ENCODE peak calls at places on chromosome 19, in four cellular contexts. T is HepG2, L is GM12878, Y is K562. U is an unnamed sample.

GRCh38 chr19:32605544-32605943 is 24.6 kb downstream of the PDCD5 start:
- DNase-seq in T (no peak), L (no peak), Y (no peak), U (no peak)

GRCh38 chr19:4052114-4052992 is 14.3 kb downstream of the ZBTB7A start:
- DNase-seq in T (peak; percentile 95), L (no peak), Y (no peak), U (no peak)

GRCh38 chr19:3609779-3610719 is 3.4 kb upstream of the TBXA2R start:
- DNase-seq in T (no peak), L (no peak), Y (no peak), U (no peak)

GRCh38 chr19:17306285-17306714 is 628 bp downstream of the MRPL34 start:
- DNase-seq in T (no peak), L (no peak), Y (no peak), U (no peak)

GRCh38 chr19:45782162-45782623 is at the start of gene DMPK:
- DNase-seq in T (no peak), L (no peak), Y (peak; percentile 38), U (no peak)

GRCh38 chr19:3178377-3178972 is at the start of gene S1PR4:
- DNase-seq in T (no peak), L (no peak), Y (no peak), U (no peak)

GRCh38 chr19:30665449-30665848 is 293.3 kb downstream of the ZNF536 start:
- DNase-seq in T (no peak), L (no peak), Y (no peak), U (no peak)

GRCh38 chr19:33388817-33389573 is 15.5 kb downstream of the CEBPG start:
- DNase-seq in T (no peak), L (no peak), Y (no peak), U (no peak)

GRCh38 chr19:55146648-55147218 is 2.3 kb downstream of the TNNT1 start:
- DNase-seq in T (peak; percentile 25), L (no peak), Y (peak; percentile 88), U (peak; percentile 73)

GRCh38 chr19:48271531-48272151 is 1.8 kb downstream of the ZNF114 start:
- DNase-seq in T (peak; percentile 67), L (no peak), Y (no peak), U (peak; percentile 51)

GRCh38 chr19:43595605-43595998 is 332 bp downstream of the IRGQ start:
- DNase-seq in T (no peak), L (no peak), Y (no peak), U (peak; percentile 53)

GRCh38 chr19:43596842-43597461 is 557 bp downstream of the ZNF576 start:
- DNase-seq in T (no peak), L (no peak), Y (no peak), U (no peak)

GRCh38 chr19:43595999-43596841 is at the start of the genes IRGQ and ZNF576:
- DNase-seq in T (peak; percentile 98), L (peak; percentile 98), Y (peak; percentile 99), U (peak; percentile 100)

GRCh38 chr19:43594081-43594697 is 1.7 kb downstream of the IRGQ start:
- DNase-seq in T (no peak), L (no peak), Y (no peak), U (no peak)

GRCh38 chr19:43594710-43595604 is 977 bp downstream of the IRGQ start:
- DNase-seq in T (peak; percentile 47), L (no peak), Y (peak; percentile 47), U (peak; percentile 83)
- TF ChIP-seq USF2 in T (no peak), L (no peak), Y (no peak), U (no peak)

DNA sequence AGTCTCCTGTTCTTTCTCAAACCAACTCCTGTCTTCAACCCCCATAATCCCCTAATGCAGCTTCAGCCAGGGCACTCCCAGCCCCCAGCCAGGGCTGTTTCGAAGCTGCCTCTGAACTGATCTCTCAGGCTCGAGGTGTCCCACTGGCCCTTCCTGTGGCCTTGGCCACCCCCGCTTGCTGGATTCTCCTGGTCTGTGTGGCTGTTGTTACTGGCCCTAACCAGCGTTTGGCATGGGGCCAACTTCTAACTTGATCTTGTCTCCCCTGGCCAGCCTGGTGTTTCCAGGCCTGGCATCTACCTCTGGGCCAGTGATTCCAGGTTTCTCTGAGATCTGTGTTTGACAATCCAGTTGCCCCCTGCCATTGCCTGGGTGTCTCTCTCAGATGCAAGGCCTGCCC is 11.0 kb downstream of the XAB2 start:
- DNase-seq in T (peak; percentile 33), L (no peak), Y (no peak), U (no peak)
- TF ChIP-seq SRF in T (no peak), L (no peak), Y (no peak), U (no peak)

GRCh38 chr19:1747285-1748114 is 5.8 kb upstream of the ONECUT3 start:
- DNase-seq in T (peak; percentile 66), L (no peak), Y (peak; percentile 91), U (peak; percentile 54)
- TF ChIP-seq HDAC2 in T (no peak), L (no peak), Y (peak; percentile 76), U (no peak)

GRCh38 chr19:861756-862528 is 2.5 kb downstream of the CFD start:
- DNase-seq in T (peak; percentile 41), L (no peak), Y (peak; percentile 94), U (peak; percentile 96)
- TF ChIP-seq USF2 in T (no peak), L (no peak), Y (peak; percentile 33), U (peak; percentile 41)

DNA sequence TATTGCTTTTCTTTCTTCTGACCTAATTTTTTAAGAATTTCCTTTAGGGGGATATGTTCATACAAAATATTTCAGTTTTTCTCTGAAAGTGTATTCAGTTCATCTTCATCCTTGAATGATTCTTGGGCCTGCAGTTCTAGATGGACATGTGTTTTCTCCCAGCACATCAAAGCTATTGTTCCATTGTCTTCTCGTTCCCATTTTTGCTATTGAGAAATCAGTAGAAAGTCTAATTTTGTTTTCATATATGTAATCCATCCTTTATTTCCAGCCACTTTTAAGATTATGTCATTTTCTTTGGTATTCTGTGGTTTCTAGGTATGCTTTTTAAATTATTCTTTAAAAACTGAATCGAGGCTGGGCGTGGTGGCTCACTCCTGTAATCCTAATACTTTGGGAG is 15.8 kb upstream of the GRAMD1A start:
- DNase-seq in T (no peak), L (no peak), Y (no peak), U (no peak)
- TF ChIP-seq SRF in T (no peak), L (no peak), Y (no peak), U (no peak)

GRCh38 chr19:35773020-35773809 is 2.1 kb upstream of the ARHGAP33 start:
- DNase-seq in T (no peak), L (no peak), Y (no peak), U (no peak)

GRCh38 chr19:35766571-35767104 is 8.7 kb downstream of the PROSER3 start:
- DNase-seq in T (no peak), L (no peak), Y (no peak), U (no peak)

GRCh38 chr19:35768082-35768421 is 7.3 kb upstream of the ARHGAP33 start:
- DNase-seq in T (no peak), L (no peak), Y (no peak), U (no peak)

GRCh38 chr19:35764432-35765315 is 6.7 kb downstream of the PROSER3 start:
- DNase-seq in T (no peak), L (no peak), Y (no peak), U (no peak)

GRCh38 chr19:35767288-35768081 is 7.9 kb upstream of the ARHGAP33 start:
- DNase-seq in T (peak; percentile 43), L (no peak), Y (no peak), U (no peak)
- TF ChIP-seq HDAC2 in T (no peak), L (no peak), Y (no peak), U (no peak)

U was measured in H1.